ENCODE peak calls at places on chromosomes 7 and 10, in ten cellular contexts. One of them, this sample, is unnamed.

GRCh38 chr7:95511716-95512260 is 26.0 kb downstream of the ASB4 start:
- DNase-seq in lower lobe of right lung: peak
- DNase-seq in RWPE1: peak
- DNase-seq in stomach: peak
- DNase-seq in adrenal gland: peak
- DNase-seq in GM12878: no peak
- DNase-seq in astrocyte: peak
- DNase-seq in H1: peak
- DNase-seq in PC-9: peak
- DNase-seq in upper lobe of right lung: no peak
- DNase-seq in this sample: peak

GRCh38 chr10:124890225-124890624 is 51.7 kb upstream of the ZRANB1 start:
- DNase-seq in lower lobe of right lung: no peak
- DNase-seq in RWPE1: no peak
- DNase-seq in stomach: no peak
- DNase-seq in adrenal gland: peak
- DNase-seq in GM12878: no peak
- DNase-seq in astrocyte: no peak
- DNase-seq in H1: no peak
- DNase-seq in PC-9: no peak
- DNase-seq in upper lobe of right lung: peak
- DNase-seq in this sample: no peak

GRCh38 chr10:92517034-92517655 is 56.7 kb downstream of the IDE start:
- DNase-seq in lower lobe of right lung: no peak
- DNase-seq in RWPE1: peak
- DNase-seq in stomach: peak
- DNase-seq in adrenal gland: peak
- DNase-seq in GM12878: peak
- DNase-seq in astrocyte: peak
- DNase-seq in H1: peak
- DNase-seq in PC-9: peak
- DNase-seq in upper lobe of right lung: no peak
- DNase-seq in this sample: peak

GRCh38 chr7:95796617-95797016 is 24.3 kb downstream of the DYNC1I1 start:
- DNase-seq in lower lobe of right lung: no peak
- DNase-seq in RWPE1: no peak
- DNase-seq in stomach: no peak
- DNase-seq in adrenal gland: no peak
- DNase-seq in GM12878: no peak
- DNase-seq in astrocyte: no peak
- DNase-seq in H1: no peak
- DNase-seq in PC-9: no peak
- DNase-seq in upper lobe of right lung: no peak
- DNase-seq in this sample: no peak

GRCh38 chr7:133109816-133110215 is 27.9 kb upstream of the CHCHD3 start:
- DNase-seq in lower lobe of right lung: no peak
- DNase-seq in RWPE1: no peak
- DNase-seq in stomach: no peak
- DNase-seq in adrenal gland: no peak
- DNase-seq in GM12878: no peak
- DNase-seq in astrocyte: peak
- DNase-seq in H1: no peak
- DNase-seq in PC-9: no peak
- DNase-seq in upper lobe of right lung: no peak
- DNase-seq in this sample: no peak

GRCh38 chr7:3649250-3649649 is 348.2 kb downstream of the SDK1 start:
- DNase-seq in lower lobe of right lung: no peak
- DNase-seq in RWPE1: no peak
- DNase-seq in stomach: no peak
- DNase-seq in adrenal gland: no peak
- DNase-seq in GM12878: no peak
- DNase-seq in astrocyte: no peak
- DNase-seq in H1: no peak
- DNase-seq in PC-9: no peak
- DNase-seq in upper lobe of right lung: no peak
- DNase-seq in this sample: no peak

GRCh38 chr10:48205918-48206317 is 68.6 kb downstream of the FRMPD2 start:
- DNase-seq in lower lobe of right lung: no peak
- DNase-seq in RWPE1: no peak
- DNase-seq in stomach: no peak
- DNase-seq in adrenal gland: peak
- DNase-seq in GM12878: peak
- DNase-seq in astrocyte: peak
- DNase-seq in H1: no peak
- DNase-seq in PC-9: no peak
- DNase-seq in upper lobe of right lung: no peak
- DNase-seq in this sample: no peak

GRCh38 chr10:21797984-21798765 is 205.4 kb downstream of the DNAJC1 start:
- DNase-seq in lower lobe of right lung: no peak
- DNase-seq in RWPE1: no peak
- DNase-seq in stomach: no peak
- DNase-seq in adrenal gland: no peak
- DNase-seq in GM12878: peak
- DNase-seq in astrocyte: no peak
- DNase-seq in H1: no peak
- DNase-seq in PC-9: no peak
- DNase-seq in upper lobe of right lung: no peak
- DNase-seq in this sample: no peak

GRCh38 chr7:107969856-107970255 is 33.1 kb downstream of the LAMB1 start:
- DNase-seq in lower lobe of right lung: no peak
- DNase-seq in RWPE1: no peak
- DNase-seq in stomach: no peak
- DNase-seq in adrenal gland: peak
- DNase-seq in GM12878: no peak
- DNase-seq in astrocyte: no peak
- DNase-seq in H1: no peak
- DNase-seq in PC-9: no peak
- DNase-seq in upper lobe of right lung: no peak
- DNase-seq in this sample: no peak

DNA sequence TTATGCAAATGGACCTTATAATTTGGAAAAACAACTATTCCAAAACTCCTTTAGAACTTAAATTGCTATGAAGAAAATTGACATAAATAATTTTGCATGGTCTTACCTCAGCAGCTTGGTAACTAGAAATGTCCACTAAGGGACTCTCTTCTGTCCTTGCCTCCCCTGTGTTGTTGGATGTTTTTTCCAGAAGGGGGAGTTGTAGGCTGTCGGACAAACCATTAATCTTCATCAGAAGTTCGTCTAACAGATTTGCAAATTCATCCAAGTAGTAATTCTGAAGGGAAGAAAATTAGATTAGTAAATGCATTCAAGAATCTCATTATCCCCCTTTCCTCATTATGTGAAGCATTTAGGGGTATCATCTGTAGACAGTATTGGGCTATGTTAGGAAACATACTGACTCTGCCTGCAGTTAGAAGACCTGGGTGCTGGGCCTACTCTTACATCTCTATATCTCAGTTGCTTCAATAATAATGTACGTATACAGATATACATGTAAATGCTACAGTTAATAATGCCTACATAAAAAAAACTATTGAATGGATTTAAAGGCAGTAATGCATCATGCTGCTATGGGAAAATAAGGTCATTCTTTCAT is 155.6 kb downstream of the PKD1L1 start:
- DNase-seq in lower lobe of right lung: no peak
- DNase-seq in RWPE1: peak
- DNase-seq in stomach: no peak
- DNase-seq in adrenal gland: no peak
- DNase-seq in GM12878: no peak
- DNase-seq in astrocyte: no peak
- DNase-seq in H1: no peak
- DNase-seq in PC-9: no peak
- DNase-seq in upper lobe of right lung: no peak
- DNase-seq in this sample: no peak
- TF ChIP-seq CTCF in lower lobe of right lung: peak
- TF ChIP-seq CTCF in RWPE1: no peak
- TF ChIP-seq CTCF in stomach: no peak
- TF ChIP-seq CTCF in adrenal gland: peak
- TF ChIP-seq CTCF in GM12878: peak
- TF ChIP-seq CTCF in astrocyte: peak
- TF ChIP-seq CTCF in H1: no peak
- TF ChIP-seq CTCF in PC-9: peak
- TF ChIP-seq CTCF in upper lobe of right lung: peak
- TF ChIP-seq CTCF in this sample: no peak

DNA sequence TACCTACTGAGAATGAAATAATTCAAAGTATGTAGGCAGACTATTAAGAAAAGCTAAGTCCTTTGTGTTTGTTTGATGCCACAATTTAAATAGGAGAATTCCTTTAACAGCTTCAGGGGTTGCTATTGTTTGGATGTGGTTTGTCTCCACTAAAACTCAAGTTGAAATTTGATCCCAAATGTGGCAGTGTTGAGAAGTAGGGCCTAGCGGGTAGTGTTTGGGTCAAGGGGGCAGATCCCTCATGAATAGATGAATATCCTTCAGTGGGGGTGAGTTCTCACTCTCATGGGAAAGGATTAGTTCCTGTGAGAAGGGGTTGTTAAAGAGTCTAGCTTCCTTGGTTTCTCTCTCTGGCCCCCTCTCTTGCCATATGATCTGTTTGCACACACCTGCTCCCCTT is 97.0 kb downstream of the HGF start:
- DNase-seq in lower lobe of right lung: no peak
- DNase-seq in RWPE1: no peak
- DNase-seq in stomach: no peak
- DNase-seq in adrenal gland: no peak
- DNase-seq in GM12878: no peak
- DNase-seq in astrocyte: no peak
- DNase-seq in H1: no peak
- DNase-seq in PC-9: no peak
- DNase-seq in upper lobe of right lung: no peak
- DNase-seq in this sample: no peak
- H3K27ac ChIP-seq in lower lobe of right lung: no peak
- H3K27ac ChIP-seq in RWPE1: no peak
- H3K27ac ChIP-seq in stomach: no peak
- H3K27ac ChIP-seq in adrenal gland: no peak
- H3K27ac ChIP-seq in GM12878: no peak
- H3K27ac ChIP-seq in astrocyte: no peak
- H3K27ac ChIP-seq in H1: no peak
- H3K27ac ChIP-seq in PC-9: no peak
- H3K27ac ChIP-seq in upper lobe of right lung: no peak
- H3K27ac ChIP-seq in this sample: no peak

DNA sequence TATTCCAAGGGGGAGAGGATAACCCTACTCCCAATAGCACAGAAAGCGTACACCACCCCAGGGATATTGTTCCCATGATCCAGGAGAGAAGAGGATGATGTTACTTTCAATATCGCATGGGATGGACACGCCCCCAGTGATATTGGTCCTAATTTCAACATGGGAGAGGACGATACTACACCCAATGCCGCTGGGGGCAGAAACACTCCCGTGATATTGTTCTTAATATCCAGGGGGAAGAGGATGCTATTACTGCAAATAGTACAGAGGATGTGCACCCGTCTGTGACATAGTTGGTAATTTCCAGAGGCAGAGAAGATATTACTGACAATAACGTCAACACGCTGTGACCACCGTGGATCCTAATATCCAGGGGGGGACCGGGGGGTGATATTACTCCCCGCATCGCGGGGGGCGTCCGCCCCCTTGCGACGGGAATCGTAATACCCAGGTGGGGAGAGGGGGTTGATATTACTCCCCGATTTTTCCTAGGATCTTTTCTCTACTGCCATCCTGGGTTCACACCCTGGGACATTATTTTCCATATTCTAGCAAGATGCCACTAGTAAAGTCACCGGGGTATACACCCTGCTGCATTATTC is 16.6 kb downstream of the MEIG1 start:
- DNase-seq in lower lobe of right lung: no peak
- DNase-seq in RWPE1: no peak
- DNase-seq in stomach: no peak
- DNase-seq in adrenal gland: no peak
- DNase-seq in GM12878: no peak
- DNase-seq in astrocyte: no peak
- DNase-seq in H1: no peak
- DNase-seq in PC-9: peak
- DNase-seq in upper lobe of right lung: no peak
- DNase-seq in this sample: no peak
- TF ChIP-seq CTCF in lower lobe of right lung: no peak
- TF ChIP-seq CTCF in RWPE1: peak
- TF ChIP-seq CTCF in stomach: no peak
- TF ChIP-seq CTCF in adrenal gland: no peak
- TF ChIP-seq CTCF in GM12878: peak
- TF ChIP-seq CTCF in astrocyte: peak
- TF ChIP-seq CTCF in H1: peak
- TF ChIP-seq CTCF in PC-9: peak
- TF ChIP-seq CTCF in upper lobe of right lung: no peak
- TF ChIP-seq CTCF in this sample: no peak

GRCh38 chr7:28718523-28718922 is 239.6 kb downstream of the TRIL start:
- DNase-seq in lower lobe of right lung: no peak
- DNase-seq in RWPE1: no peak
- DNase-seq in stomach: no peak
- DNase-seq in adrenal gland: no peak
- DNase-seq in GM12878: no peak
- DNase-seq in astrocyte: no peak
- DNase-seq in H1: no peak
- DNase-seq in PC-9: no peak
- DNase-seq in upper lobe of right lung: no peak
- DNase-seq in this sample: no peak

GRCh38 chr7:28714452-28715120 is 243.5 kb downstream of the TRIL start:
- DNase-seq in lower lobe of right lung: no peak
- DNase-seq in RWPE1: no peak
- DNase-seq in stomach: no peak
- DNase-seq in adrenal gland: no peak
- DNase-seq in GM12878: no peak
- DNase-seq in astrocyte: no peak
- DNase-seq in H1: no peak
- DNase-seq in PC-9: no peak
- DNase-seq in upper lobe of right lung: no peak
- DNase-seq in this sample: no peak

GRCh38 chr7:28722684-28723083 is 235.4 kb downstream of the TRIL start:
- DNase-seq in lower lobe of right lung: no peak
- DNase-seq in RWPE1: no peak
- DNase-seq in stomach: no peak
- DNase-seq in adrenal gland: no peak
- DNase-seq in GM12878: no peak
- DNase-seq in astrocyte: no peak
- DNase-seq in H1: no peak
- DNase-seq in PC-9: no peak
- DNase-seq in upper lobe of right lung: no peak
- DNase-seq in this sample: no peak

GRCh38 chr7:28723336-28723735 is 234.8 kb downstream of the TRIL start:
- DNase-seq in lower lobe of right lung: no peak
- DNase-seq in RWPE1: no peak
- DNase-seq in stomach: no peak
- DNase-seq in adrenal gland: no peak
- DNase-seq in GM12878: no peak
- DNase-seq in astrocyte: no peak
- DNase-seq in H1: no peak
- DNase-seq in PC-9: no peak
- DNase-seq in upper lobe of right lung: no peak
- DNase-seq in this sample: no peak

DNA sequence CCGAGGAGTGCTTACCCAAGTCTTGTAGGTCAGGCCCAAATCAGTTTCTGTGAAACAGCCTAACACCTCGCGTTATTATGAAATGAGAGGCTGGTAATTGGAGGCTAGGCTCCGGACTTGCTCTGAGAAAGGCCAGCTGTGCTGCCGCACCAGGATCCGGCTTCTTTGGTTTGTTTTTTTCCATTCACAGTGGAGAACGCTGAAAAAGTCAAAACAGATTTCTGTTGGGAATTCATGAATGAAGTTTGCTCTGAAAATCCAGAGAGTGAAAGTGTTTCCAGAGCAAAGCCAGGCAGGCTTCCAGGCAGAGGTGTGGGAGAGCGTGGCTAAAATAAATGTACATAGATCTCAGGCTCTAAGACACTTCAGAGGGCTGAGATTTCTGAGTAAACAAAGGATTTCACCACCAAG is 240.1 kb downstream of the TRIL start:
- DNase-seq in lower lobe of right lung: no peak
- DNase-seq in RWPE1: no peak
- DNase-seq in stomach: no peak
- DNase-seq in adrenal gland: no peak
- DNase-seq in GM12878: no peak
- DNase-seq in astrocyte: no peak
- DNase-seq in H1: no peak
- DNase-seq in PC-9: no peak
- DNase-seq in upper lobe of right lung: no peak
- DNase-seq in this sample: no peak
- H3K27ac ChIP-seq in lower lobe of right lung: no peak
- H3K27ac ChIP-seq in RWPE1: no peak
- H3K27ac ChIP-seq in stomach: no peak
- H3K27ac ChIP-seq in adrenal gland: no peak
- H3K27ac ChIP-seq in GM12878: no peak
- H3K27ac ChIP-seq in astrocyte: no peak
- H3K27ac ChIP-seq in H1: no peak
- H3K27ac ChIP-seq in PC-9: no peak
- H3K27ac ChIP-seq in upper lobe of right lung: no peak
- H3K27ac ChIP-seq in this sample: no peak